ENCODE peak calls at places on chromosome X, in seven cellular contexts. J, Z, U, D, V, B and I are unnamed samples.

GRCh38 chrX:10175317-10175871 is 18.6 kb downstream of the CLCN4 start:
- DNase-seq in J (no peak), Z (peak), B (peak), D (no peak), V (no peak), U (peak), I (peak)

GRCh38 chrX:70476166-70476933 is 31.7 kb downstream of the DLG3 start:
- DNase-seq in Z (no peak), U (no peak), J (no peak), D (no peak), V (no peak), B (no peak), I (no peak)

GRCh38 chrX:49877397-49878101 is 1.7 kb upstream of the USP27X start:
- DNase-seq in D (no peak), Z (no peak), V (peak), J (no peak), B (no peak), U (no peak), I (no peak)

GRCh38 chrX:2500091-2500680 is 590 bp downstream of the DHRSX start:
- DNase-seq in U (peak), J (peak), D (peak), B (peak), Z (peak), V (no peak), I (no peak)

GRCh38 chrX:52574416-52575275 is 57.8 kb upstream of the XAGE1B start:
- DNase-seq in U (no peak), Z (peak), J (peak), V (peak), B (peak), D (peak), I (peak)

GRCh38 chrX:100296183-100296753 is 113.8 kb downstream of the PCDH19 start:
- DNase-seq in B (no peak), U (peak), Z (no peak), V (no peak), J (no peak), D (peak), I (no peak)

GRCh38 chrX:46327229-46328081 is 217.8 kb downstream of the ZNF674 start:
- DNase-seq in Z (peak), V (peak), B (no peak), D (peak), U (no peak), J (peak), I (no peak)

GRCh38 chrX:40468033-40468979 is 112.5 kb upstream of the ATP6AP2 start:
- DNase-seq in U (no peak), V (peak), J (peak), D (peak), Z (peak), B (peak), I (no peak)

GRCh38 chrX:16825306-16826035 is 39.2 kb downstream of the TXLNG start:
- DNase-seq in V (no peak), Z (no peak), U (no peak), D (no peak), B (peak), J (peak), I (no peak)

GRCh38 chrX:145631461-145631951 is 186.1 kb upstream of the SLITRK2 start:
- DNase-seq in U (no peak), J (no peak), D (no peak), B (no peak), Z (no peak), V (no peak), I (no peak)

GRCh38 chrX:16828126-16828908 is 41.8 kb downstream of the RBBP7 start:
- DNase-seq in B (peak), U (peak), Z (peak), V (peak), J (no peak), D (no peak), I (no peak)

GRCh38 chrX:103464071-103464773 is 55.1 kb downstream of the RAB40A start:
- DNase-seq in D (peak), J (peak), Z (peak), B (peak), U (no peak), V (peak), I (no peak)

GRCh38 chrX:87299563-87300160 is 217.9 kb upstream of the KLHL4 start:
- DNase-seq in D (peak), V (no peak), Z (no peak), U (no peak), J (peak), B (peak), I (peak)

GRCh38 chrX:84248226-84248625 is 60.2 kb upstream of the RPS6KA6 start:
- DNase-seq in B (peak), U (no peak), J (peak), D (no peak), V (no peak), Z (no peak), I (no peak)

GRCh38 chrX:41406211-41406610 is 40.9 kb upstream of the NYX start:
- DNase-seq in Z (no peak), V (no peak), U (no peak), B (peak), D (no peak), J (peak), I (no peak)

GRCh38 chrX:16920116-16920515 is 26.3 kb upstream of the REPS2 start:
- DNase-seq in J (no peak), U (no peak), Z (no peak), D (no peak), V (no peak), B (peak), I (no peak)

GRCh38 chrX:29662759-29663503 is 552.4 kb upstream of the MAGEB2 start:
- DNase-seq in D (no peak), U (no peak), Z (peak), V (no peak), J (peak), B (peak), I (peak)

GRCh38 chrX:129495941-129496340 is 27.3 kb downstream of the SMARCA1 start:
- DNase-seq in B (peak), U (no peak), D (no peak), Z (no peak), J (peak), V (no peak), I (no peak)

GRCh38 chrX:124736553-124737240 is 390.3 kb downstream of the SH2D1A start:
- DNase-seq in J (no peak), U (no peak), Z (no peak), V (no peak), B (no peak), D (peak), I (no peak)

GRCh38 chrX:103275947-103276567 is 493 bp downstream of the TCEAL5 start:
- DNase-seq in J (no peak), B (no peak), U (no peak), D (no peak), Z (no peak), V (no peak), I (no peak)

GRCh38 chrX:125295337-125295736 is 24.3 kb upstream of the TEX13C start:
- DNase-seq in U (no peak), D (no peak), Z (no peak), B (no peak), J (peak), V (no peak), I (no peak)

GRCh38 chrX:134512566-134512965 is 52.6 kb downstream of the HPRT1 start:
- DNase-seq in D (no peak), J (peak), B (peak), V (no peak), Z (no peak), U (no peak), I (no peak)

GRCh38 chrX:113330416-113330815 is 489.8 kb upstream of the AMOT start:
- DNase-seq in U (no peak), Z (no peak), V (no peak), B (peak), J (no peak), D (no peak), I (no peak)

GRCh38 chrX:74251006-74251930 is 52.7 kb upstream of the ZCCHC13 start:
- DNase-seq in U (no peak), J (peak), D (no peak), Z (no peak), B (peak), V (no peak), I (peak)

GRCh38 chrX:153870288-153870690 is 15.7 kb downstream of the L1CAM start:
- DNase-seq in U (no peak), J (no peak), D (no peak), V (no peak), Z (no peak), B (no peak), I (no peak)

GRCh38 chrX:153867671-153868070 is 18.3 kb downstream of the L1CAM start:
- DNase-seq in D (no peak), V (no peak), U (no peak), Z (no peak), B (no peak), J (no peak), I (no peak)

GRCh38 chrX:153869473-153870287 is 16.3 kb downstream of the L1CAM start:
- DNase-seq in Z (no peak), B (no peak), D (no peak), J (no peak), U (no peak), V (no peak), I (no peak)

GRCh38 chrX:153867139-153867538 is 18.8 kb downstream of the L1CAM start:
- DNase-seq in U (no peak), Z (no peak), J (no peak), V (no peak), B (no peak), D (no peak), I (no peak)

GRCh38 chrX:153868576-153869472 is 17.1 kb downstream of the L1CAM start:
- DNase-seq in Z (no peak), V (no peak), U (no peak), B (no peak), D (no peak), J (no peak), I (no peak)
- TF ChIP-seq CTCF in Z (no peak), V (no peak), U (no peak), B (no peak), D (no peak), J (no peak), I (no peak)

GRCh38 chrX:153739754-153740486 is 15.3 kb downstream of the ABCD1 start:
- DNase-seq in D (no peak), B (no peak), Z (no peak), V (no peak), J (no peak), U (no peak), I (no peak)

GRCh38 chrX:153740631-153741222 is 16.1 kb downstream of the ABCD1 start:
- DNase-seq in B (no peak), J (no peak), Z (no peak), U (no peak), D (no peak), V (no peak), I (no peak)

GRCh38 chrX:153741446-153741845 is 16.8 kb downstream of the ABCD1 start:
- DNase-seq in J (no peak), Z (no peak), D (no peak), U (no peak), V (no peak), B (no peak), I (no peak)

GRCh38 chrX:153746359-153746758 is 17.7 kb upstream of the PLXNB3 start:
- DNase-seq in U (no peak), D (no peak), B (no peak), V (no peak), J (no peak), Z (no peak), I (no peak)

DNA sequence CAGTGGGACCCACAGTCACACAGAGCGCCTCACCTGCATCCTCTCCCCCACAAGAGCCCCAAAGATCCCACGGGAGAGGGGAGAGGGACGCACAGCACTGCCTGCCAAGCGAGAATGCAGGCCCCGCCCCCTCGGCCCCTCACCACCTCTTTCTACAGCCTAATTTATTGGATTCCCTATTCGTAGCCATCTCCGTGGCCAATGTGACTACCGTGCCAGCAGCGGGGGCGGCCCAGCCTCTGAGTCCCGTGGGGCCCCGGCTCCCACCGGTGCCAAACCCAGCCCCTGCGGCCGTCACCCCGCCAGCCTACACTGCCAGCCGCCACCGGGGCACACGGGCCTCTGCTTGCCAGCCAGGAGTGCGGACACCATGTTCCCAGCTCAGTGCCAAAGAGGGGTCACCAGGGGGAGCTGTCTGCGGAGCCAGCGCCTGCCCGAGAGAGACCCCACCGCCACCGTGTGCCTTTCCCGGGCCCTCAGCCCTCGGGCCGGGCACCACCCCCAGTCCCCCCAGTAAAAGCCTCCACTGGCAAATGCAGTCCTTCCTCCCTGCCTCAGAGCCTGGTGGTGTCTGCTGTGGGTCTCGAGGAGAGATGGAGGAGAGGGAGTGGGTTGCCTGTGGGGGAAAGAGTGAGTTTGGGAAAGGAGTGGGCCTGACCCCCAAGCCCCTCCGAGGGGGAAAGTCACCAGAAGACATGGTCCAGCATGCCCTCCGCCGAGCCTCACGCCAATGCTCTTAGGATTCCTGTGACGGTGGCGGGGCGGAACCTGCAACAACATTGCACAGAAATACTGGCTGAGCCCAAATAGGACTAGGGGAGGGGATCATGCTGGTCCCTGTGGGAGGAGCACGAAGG is 19.6 kb upstream of the PLXNB3 start:
- DNase-seq in V (peak), Z (no peak), B (no peak), D (peak), J (peak), U (no peak), I (no peak)
- H3K4me3 ChIP-seq in V (no peak), Z (no peak), B (no peak), D (peak), J (no peak), U (no peak), I (no peak)

GRCh38 chrX:106894978-106895452 is 8.1 kb downstream of the RIPPLY1 start:
- DNase-seq in B (peak), Z (peak), J (peak), D (no peak), V (no peak), U (no peak), I (peak)

GRCh38 chrX:106891762-106892161 is 11.4 kb downstream of the RIPPLY1 start:
- DNase-seq in B (no peak), V (no peak), J (peak), D (no peak), U (no peak), Z (no peak), I (no peak)

GRCh38 chrX:106898462-106898861 is 4.7 kb downstream of the RIPPLY1 start:
- DNase-seq in Z (no peak), B (peak), J (peak), V (peak), D (peak), U (no peak), I (no peak)

GRCh38 chrX:106897259-106897658 is 5.9 kb downstream of the RIPPLY1 start:
- DNase-seq in U (no peak), Z (no peak), B (peak), J (peak), V (no peak), D (no peak), I (no peak)

DNA sequence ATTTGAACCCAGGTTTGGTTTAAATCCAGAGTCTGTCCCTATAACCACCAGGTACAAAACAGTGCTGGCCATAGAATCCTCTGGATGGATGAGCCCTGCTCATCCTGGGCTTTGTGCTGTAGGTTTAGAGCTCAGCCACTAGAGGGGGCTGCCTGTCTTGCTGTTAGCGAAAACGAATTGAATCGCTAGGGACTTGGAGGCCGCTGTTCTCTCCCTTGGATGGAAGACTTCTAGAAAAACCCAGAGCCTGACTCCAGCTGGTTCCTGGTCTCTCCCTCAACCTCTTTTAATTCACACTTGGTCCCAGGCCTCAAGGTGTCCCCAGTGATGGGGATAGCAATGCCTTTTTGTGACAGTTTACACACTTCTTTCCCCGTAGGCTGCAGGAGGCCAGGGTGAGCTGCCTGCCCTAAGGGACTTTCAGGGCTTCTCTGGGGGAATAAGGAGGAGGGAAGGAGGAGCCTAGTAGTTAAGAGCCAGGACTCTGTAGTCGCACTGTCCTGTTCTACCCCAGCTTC is 8.7 kb downstream of the RIPPLY1 start:
- DNase-seq in J (peak), U (peak), V (peak), B (peak), Z (peak), D (peak), I (peak)
- TF ChIP-seq CTCF in J (peak), U (peak), V (peak), B (peak), Z (peak), D (peak), I (peak)

GRCh38 chrX:39206746-39207145 is 405.5 kb downstream of the MID1IP1 start:
- DNase-seq in J (no peak), U (no peak), B (no peak), D (no peak), Z (no peak), V (no peak), I (no peak)

GRCh38 chrX:39214380-39215126 is 413.3 kb downstream of the MID1IP1 start:
- DNase-seq in D (peak), V (no peak), Z (no peak), U (no peak), J (no peak), B (no peak), I (no peak)

GRCh38 chrX:39211501-39211900 is 410.2 kb downstream of the MID1IP1 start:
- DNase-seq in J (no peak), D (no peak), B (no peak), V (no peak), Z (no peak), U (no peak), I (no peak)

DNA sequence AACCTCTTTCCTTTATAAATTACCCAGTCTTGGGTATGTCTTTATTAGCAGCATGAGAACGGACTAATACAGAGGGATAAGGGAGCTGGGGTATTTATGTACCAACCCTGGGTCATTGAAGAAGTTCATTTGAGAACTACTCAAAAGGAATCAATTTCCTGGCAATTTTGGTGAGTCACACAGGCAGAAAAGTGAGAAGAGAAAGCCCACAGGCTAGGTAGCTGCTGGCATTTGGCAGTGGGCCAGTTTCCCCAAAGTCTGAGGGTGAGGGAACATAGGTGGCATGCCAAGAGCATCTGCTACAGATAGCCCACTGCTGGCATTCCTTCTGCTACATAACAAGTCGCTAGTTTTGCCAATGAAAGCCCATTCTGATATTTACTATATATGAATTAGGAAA is 411.2 kb downstream of the MID1IP1 start:
- DNase-seq in J (peak), B (no peak), Z (no peak), D (no peak), V (no peak), U (no peak), I (no peak)
- H3K4me3 ChIP-seq in J (no peak), B (no peak), Z (no peak), D (no peak), V (no peak), U (no peak), I (no peak)

GRCh38 chrX:131752493-131753198 is 208.8 kb downstream of the OR13H1 start:
- DNase-seq in D (no peak), B (peak), Z (peak), U (peak), V (peak), J (peak), I (no peak)

GRCh38 chrX:131746491-131746968 is 202.7 kb downstream of the OR13H1 start:
- DNase-seq in B (peak), Z (peak), V (peak), U (peak), D (no peak), J (peak), I (no peak)

GRCh38 chrX:131745942-131746489 is 202.1 kb downstream of the OR13H1 start:
- DNase-seq in V (no peak), U (no peak), D (no peak), B (no peak), J (peak), Z (no peak), I (no peak)

GRCh38 chrX:131747173-131747572 is 203.3 kb downstream of the OR13H1 start:
- DNase-seq in B (peak), D (no peak), Z (peak), V (peak), J (peak), U (peak), I (peak)
- TF ChIP-seq CTCF in B (peak), D (no peak), Z (peak), V (no peak), J (peak), U (peak), I (peak)

GRCh38 chrX:140507982-140508305 is 3.1 kb upstream of the SOX3 start:
- DNase-seq in B (no peak), Z (no peak), V (no peak), U (no peak), J (peak), D (peak), I (no peak)
- H3K4me3 ChIP-seq in B (no peak), Z (no peak), V (no peak), U (no peak), J (peak), D (peak), I (no peak)

GRCh38 chrX:27842867-27843266 is 35.1 kb downstream of the MAGEB10 start:
- DNase-seq in J (no peak), B (no peak), U (no peak), D (no peak), V (no peak), Z (no peak), I (no peak)
- TF ChIP-seq CTCF in J (no peak), B (no peak), U (no peak), D (no peak), V (no peak), Z (no peak), I (no peak)